ENCODE peak calls at places on chromosome 4, in four cellular contexts. One of them, this sample, is unnamed.
A peak's percentile ranks its signal among the peaks of the same experiment; 100 is the strongest.

GRCh38 chr4:183448436-183448835 is 4.0 kb downstream of the CDKN2AIP start:
- DNase-seq in K562: no peak
- DNase-seq in SK-N-SH: no peak
- DNase-seq in HepG2: no peak
- DNase-seq in this sample: no peak

GRCh38 chr4:183765121-183765990 is 106.3 kb downstream of the TRAPPC11 start:
- DNase-seq in K562: no peak
- DNase-seq in HepG2: peak; percentile 10
- DNase-seq in SK-N-SH: no peak
- DNase-seq in this sample: no peak

GRCh38 chr4:158139086-158139485 is 33.7 kb downstream of the GASK1B start:
- DNase-seq in SK-N-SH: no peak
- DNase-seq in K562: no peak
- DNase-seq in HepG2: no peak
- DNase-seq in this sample: no peak

GRCh38 chr4:47031011-47031678 is at the start of gene GABRB1:
- DNase-seq in HepG2: no peak
- DNase-seq in SK-N-SH: peak; percentile 38
- DNase-seq in K562: no peak
- DNase-seq in this sample: no peak

GRCh38 chr4:25169446-25169845 is 9.2 kb upstream of the SEPSECS start:
- DNase-seq in HepG2: no peak
- DNase-seq in K562: no peak
- DNase-seq in SK-N-SH: no peak
- DNase-seq in this sample: no peak

GRCh38 chr4:52187603-52188002 is 136.5 kb downstream of the SPATA18 start:
- DNase-seq in HepG2: no peak
- DNase-seq in SK-N-SH: no peak
- DNase-seq in K562: no peak
- DNase-seq in this sample: no peak

GRCh38 chr4:54539500-54540029 is 118.2 kb upstream of the KIT start:
- DNase-seq in K562: peak; percentile 26
- DNase-seq in SK-N-SH: peak; percentile 87
- DNase-seq in HepG2: peak; percentile 6
- DNase-seq in this sample: no peak

GRCh38 chr4:52780206-52780605 is 29.0 kb upstream of the ERVMER34-1 start:
- DNase-seq in HepG2: no peak
- DNase-seq in K562: no peak
- DNase-seq in SK-N-SH: no peak
- DNase-seq in this sample: no peak

GRCh38 chr4:57425610-57426009 is 315.4 kb upstream of the IGFBP7 start:
- DNase-seq in K562: no peak
- DNase-seq in HepG2: no peak
- DNase-seq in SK-N-SH: no peak
- DNase-seq in this sample: no peak

GRCh38 chr4:46329118-46329976 is 60.6 kb downstream of the GABRA2 start:
- DNase-seq in SK-N-SH: peak; percentile 2
- DNase-seq in HepG2: peak; percentile 46
- DNase-seq in K562: no peak
- DNase-seq in this sample: no peak

GRCh38 chr4:89640620-89641366 is 196.2 kb downstream of the SNCA start:
- DNase-seq in HepG2: peak; percentile 80
- DNase-seq in K562: peak; percentile 23
- DNase-seq in SK-N-SH: peak; percentile 65
- DNase-seq in this sample: peak; percentile 68

GRCh38 chr4:142236268-142236667 is 599.9 kb downstream of the IL15 start:
- DNase-seq in K562: no peak
- DNase-seq in SK-N-SH: no peak
- DNase-seq in HepG2: no peak
- DNase-seq in this sample: no peak

GRCh38 chr4:93469560-93469959 is 359.0 kb upstream of the ATOH1 start:
- DNase-seq in HepG2: peak; percentile 19
- DNase-seq in SK-N-SH: no peak
- DNase-seq in K562: no peak
- DNase-seq in this sample: no peak

GRCh38 chr4:41609851-41610250 is 71.9 kb downstream of the LIMCH1 start:
- DNase-seq in SK-N-SH: no peak
- DNase-seq in HepG2: no peak
- DNase-seq in K562: no peak
- DNase-seq in this sample: no peak

GRCh38 chr4:8558080-8558960 is 21.9 kb upstream of the GPR78 start:
- DNase-seq in SK-N-SH: no peak
- DNase-seq in HepG2: no peak
- DNase-seq in K562: no peak
- DNase-seq in this sample: no peak

GRCh38 chr4:88320780-88321373 is 36.5 kb upstream of the PPM1K start:
- DNase-seq in HepG2: no peak
- DNase-seq in K562: no peak
- DNase-seq in SK-N-SH: no peak
- DNase-seq in this sample: no peak

GRCh38 chr4:70801265-70801809 is 38.4 kb downstream of the GRSF1 start:
- DNase-seq in HepG2: no peak
- DNase-seq in K562: no peak
- DNase-seq in SK-N-SH: no peak
- DNase-seq in this sample: no peak

GRCh38 chr4:2962614-2963184 is 507 bp downstream of the NOP14 start:
- DNase-seq in SK-N-SH: no peak
- DNase-seq in K562: peak; percentile 45
- DNase-seq in HepG2: peak; percentile 12
- DNase-seq in this sample: peak; percentile 12

GRCh38 chr4:2745981-2746806 is 9.9 kb downstream of the TNIP2 start:
- DNase-seq in HepG2: no peak
- DNase-seq in K562: peak; percentile 41
- DNase-seq in SK-N-SH: no peak
- DNase-seq in this sample: no peak

GRCh38 chr4:185017964-185018772 is at the start of gene HELT:
- DNase-seq in K562: no peak
- DNase-seq in SK-N-SH: no peak
- DNase-seq in HepG2: no peak
- DNase-seq in this sample: no peak

GRCh38 chr4:23327120-23327519 is 562.7 kb downstream of the PPARGC1A start:
- DNase-seq in SK-N-SH: no peak
- DNase-seq in K562: no peak
- DNase-seq in HepG2: no peak
- DNase-seq in this sample: no peak

GRCh38 chr4:141057582-141057981 is 75.7 kb downstream of the RNF150 start:
- DNase-seq in K562: no peak
- DNase-seq in SK-N-SH: no peak
- DNase-seq in HepG2: no peak
- DNase-seq in this sample: no peak

GRCh38 chr4:88792821-88793220 is 95.2 kb upstream of the NAP1L5 start:
- DNase-seq in K562: no peak
- DNase-seq in HepG2: no peak
- DNase-seq in SK-N-SH: no peak
- DNase-seq in this sample: no peak

GRCh38 chr4:13143234-13143633 is 340.9 kb downstream of the RAB28 start:
- DNase-seq in K562: no peak
- DNase-seq in SK-N-SH: peak; percentile 44
- DNase-seq in HepG2: no peak
- DNase-seq in this sample: no peak

GRCh38 chr4:101201421-101201820 is 145.9 kb downstream of the PPP3CA start:
- DNase-seq in HepG2: no peak
- DNase-seq in SK-N-SH: no peak
- DNase-seq in K562: no peak
- DNase-seq in this sample: no peak

GRCh38 chr4:183399166-183399565 is 45.3 kb upstream of the CDKN2AIP start:
- DNase-seq in K562: no peak
- DNase-seq in HepG2: no peak
- DNase-seq in SK-N-SH: peak; percentile 36
- DNase-seq in this sample: no peak

GRCh38 chr4:109699553-109700225 is 3.6 kb downstream of the CASP6 start:
- DNase-seq in HepG2: no peak
- DNase-seq in K562: no peak
- DNase-seq in SK-N-SH: no peak
- DNase-seq in this sample: no peak

GRCh38 chr4:109703664-109704351 is 563 bp upstream of the CASP6 start:
- DNase-seq in SK-N-SH: no peak
- DNase-seq in K562: no peak
- DNase-seq in HepG2: no peak
- DNase-seq in this sample: no peak

GRCh38 chr4:109702950-109703663 is at the start of gene CASP6:
- DNase-seq in HepG2: peak; percentile 36
- DNase-seq in SK-N-SH: peak; percentile 87
- DNase-seq in K562: peak; percentile 83
- DNase-seq in this sample: peak; percentile 51

DNA sequence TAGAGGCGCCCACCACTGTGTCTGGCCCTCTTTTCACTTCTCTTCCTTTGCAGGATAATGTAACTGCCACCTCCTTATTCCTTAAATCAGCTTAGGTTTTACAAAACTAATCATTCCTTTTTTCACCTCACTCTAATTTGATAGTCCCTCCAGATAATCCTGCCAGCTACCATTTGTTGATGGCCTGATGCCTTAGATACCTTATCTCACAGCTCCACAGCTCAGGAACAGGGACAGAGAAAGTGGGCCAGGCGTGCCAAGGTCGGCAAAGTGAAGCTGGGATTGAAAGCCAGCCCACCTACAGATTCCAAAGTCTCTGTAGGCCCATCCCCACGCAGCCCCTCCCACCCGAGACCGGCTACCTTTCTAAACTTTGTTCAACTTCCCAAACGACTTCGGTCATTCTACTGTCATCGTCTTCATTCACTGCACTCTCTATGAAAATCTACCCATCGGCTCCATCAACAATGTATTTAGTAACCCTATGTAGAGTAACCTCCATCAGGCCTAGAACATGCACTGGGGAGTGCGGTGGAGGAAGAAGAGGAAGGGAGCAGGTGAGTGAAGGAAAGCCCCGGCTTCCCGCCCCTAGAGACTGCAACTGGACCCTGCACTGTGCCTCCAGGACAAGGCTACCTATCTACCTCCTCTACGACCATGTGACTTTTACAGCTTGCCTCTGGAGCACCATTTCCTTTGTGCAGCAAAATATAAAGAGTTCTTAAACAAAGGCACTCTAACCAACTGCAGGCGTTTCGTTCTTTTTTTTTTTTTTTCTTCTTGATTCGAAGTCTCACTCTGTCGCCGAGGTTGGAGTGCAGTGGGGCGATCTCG is 1.5 kb downstream of the CASP6 start:
- DNase-seq in SK-N-SH: no peak
- DNase-seq in K562: peak; percentile 35
- DNase-seq in HepG2: peak; percentile 25
- DNase-seq in this sample: no peak
- TF ChIP-seq SIN3A in SK-N-SH: no peak
- TF ChIP-seq SIN3A in K562: no peak
- TF ChIP-seq SIN3A in HepG2: no peak
- TF ChIP-seq SIN3A in this sample: no peak

GRCh38 chr4:150104401-150105027 is 26.3 kb downstream of the DCLK2 start:
- DNase-seq in K562: no peak
- DNase-seq in SK-N-SH: no peak
- DNase-seq in HepG2: no peak
- DNase-seq in this sample: no peak
- TF ChIP-seq ELF1 in K562: no peak
- TF ChIP-seq ELF1 in SK-N-SH: no peak
- TF ChIP-seq ELF1 in HepG2: no peak
- TF ChIP-seq ELF1 in this sample: no peak

GRCh38 chr4:128979934-128980333 is 113.4 kb downstream of the SCLT1 start:
- DNase-seq in HepG2: no peak
- DNase-seq in K562: peak; percentile 24
- DNase-seq in SK-N-SH: peak; percentile 15
- DNase-seq in this sample: no peak
- TF ChIP-seq YY1 in HepG2: no peak
- TF ChIP-seq YY1 in K562: no peak
- TF ChIP-seq YY1 in SK-N-SH: no peak
- TF ChIP-seq YY1 in this sample: no peak

DNA sequence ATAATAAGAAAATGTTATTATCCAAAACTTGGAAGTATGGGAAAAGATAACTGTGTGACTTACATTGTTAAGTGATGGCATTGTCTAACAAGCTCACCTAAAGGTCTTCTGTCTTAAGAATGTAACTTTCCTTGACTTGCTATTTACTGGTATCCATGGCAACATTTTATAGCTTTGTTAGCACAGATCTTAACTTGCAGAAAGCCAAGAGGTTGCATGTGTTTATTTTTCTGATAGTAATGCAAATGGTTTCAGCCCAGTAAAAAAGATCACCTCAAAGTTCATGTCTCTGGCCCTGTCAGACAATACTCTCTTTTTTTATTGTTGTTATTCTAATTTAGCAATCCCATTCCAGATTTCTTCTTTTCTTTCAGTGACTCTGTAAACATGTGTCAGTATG is 425.3 kb downstream of the SPRY1 start:
- DNase-seq in HepG2: peak; percentile 28
- DNase-seq in SK-N-SH: no peak
- DNase-seq in K562: no peak
- DNase-seq in this sample: no peak
- TF ChIP-seq SIN3A in HepG2: no peak
- TF ChIP-seq SIN3A in SK-N-SH: no peak
- TF ChIP-seq SIN3A in K562: no peak
- TF ChIP-seq SIN3A in this sample: no peak

DNA sequence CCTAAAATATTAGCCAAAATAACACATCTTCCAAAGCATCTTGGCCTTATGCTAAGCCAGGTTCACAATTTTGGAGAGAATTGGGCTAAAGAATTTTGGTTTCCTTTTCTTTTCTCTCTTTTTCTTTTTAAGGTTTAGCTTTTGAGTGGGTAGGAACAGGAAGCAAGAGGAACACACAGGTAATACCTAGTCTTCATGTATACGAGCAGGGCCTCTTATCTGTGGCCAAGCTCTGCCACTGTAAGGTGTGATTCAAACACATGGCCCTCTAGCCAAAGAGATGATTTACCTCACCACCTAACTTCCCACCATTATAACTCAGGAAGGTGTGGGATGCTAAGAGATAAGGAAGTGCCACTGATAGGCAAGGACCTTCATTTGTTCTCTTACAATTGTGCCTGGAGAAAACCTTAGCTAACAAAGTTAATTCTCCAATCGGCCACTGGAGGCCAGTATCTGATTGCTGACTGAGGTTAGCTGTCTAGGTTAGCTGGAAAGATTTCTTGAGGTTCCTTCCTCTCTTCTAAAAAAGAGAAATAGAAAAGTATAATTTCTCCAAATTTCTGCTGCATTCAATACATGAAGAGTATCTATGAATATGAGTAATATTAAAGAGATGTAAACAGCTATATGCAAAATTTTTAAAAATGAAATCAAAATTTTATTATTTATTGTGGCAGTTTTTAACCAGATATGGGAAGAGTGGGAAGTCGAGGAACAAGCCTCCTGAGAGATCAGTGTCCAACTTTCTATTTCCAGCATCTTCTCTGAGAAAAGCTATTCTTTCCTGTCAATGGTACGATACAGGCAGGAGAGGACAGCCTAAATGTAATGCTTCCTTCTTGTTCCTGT is 30.1 kb upstream of the BBS7 start:
- DNase-seq in HepG2: peak; percentile 45
- DNase-seq in K562: peak; percentile 59
- DNase-seq in SK-N-SH: peak; percentile 27
- DNase-seq in this sample: peak; percentile 56
- TF ChIP-seq ELF1 in HepG2: no peak
- TF ChIP-seq ELF1 in K562: no peak
- TF ChIP-seq ELF1 in SK-N-SH: no peak
- TF ChIP-seq ELF1 in this sample: no peak

This sample was measured in HCT116.